ENCODE peak calls at places on chromosomes 7 and 10, in seven cellular contexts. S is activated T-helper 1 cell treated with anti-CD3 and anti-CD28 coated beads, Interleukin-12 subunit alpha, Interleukin-12 subunit beta, Interleukin-2, Interleukin-4 antibody, amounts not matched to agents 30 ng/mL and 10 ng/mL and 1 ng/mL, durations not matched to agents 14 hours and 24 hours and 36 hours; Z is HCT116; A is A673; U is GDM1; Q is CD4-positive, alpha-beta T cell; T is activated CD4-positive, alpha-beta T cell treated with anti-CD3 and anti-CD28 coated beads for 36 hours. P is an unnamed sample.

GRCh38 chr10:86668297-86669165 is at the start of gene LDB3:
- DNase-seq in Q (no peak), A (peak), T (no peak), S (no peak), U (no peak), Z (no peak), P (peak)

GRCh38 chr10:87625658-87626057 is 34.0 kb upstream of the PAPSS2 start:
- DNase-seq in S (no peak), U (no peak), A (no peak), Q (no peak), T (no peak), Z (no peak), P (no peak)

GRCh38 chr10:102642553-102643345 is 1.5 kb upstream of the TRIM8 start:
- DNase-seq in A (peak), U (no peak), T (peak), S (no peak), Z (peak), Q (peak), P (no peak)

GRCh38 chr7:29764227-29764626 is 42.1 kb upstream of the WIPF3 start:
- DNase-seq in A (peak), U (no peak), Z (no peak), S (no peak), T (peak), Q (no peak), P (no peak)

GRCh38 chr7:8938036-8938435 is 504.6 kb downstream of the NXPH1 start:
- DNase-seq in T (no peak), Z (no peak), A (no peak), U (no peak), S (no peak), Q (no peak), P (no peak)

GRCh38 chr10:95560288-95561199 is 627 bp downstream of the SORBS1 start:
- DNase-seq in T (peak), Z (no peak), S (peak), Q (peak), U (no peak), A (peak), P (peak)

GRCh38 chr10:45470098-45471012 is 96.3 kb downstream of the ALOX5 start:
- DNase-seq in Q (peak), Z (no peak), S (peak), A (no peak), T (peak), U (peak), P (no peak)

GRCh38 chr10:60964257-60965235 is 20.6 kb upstream of the RHOBTB1 start:
- DNase-seq in U (peak), Q (peak), Z (peak), S (peak), A (peak), T (peak), P (peak)

GRCh38 chr7:118467381-118467780 is 242.9 kb downstream of the ANKRD7 start:
- DNase-seq in Z (no peak), T (no peak), Q (no peak), S (no peak), U (no peak), A (no peak), P (no peak)

GRCh38 chr7:28190077-28190476 is 9.5 kb upstream of the JAZF1 start:
- DNase-seq in U (no peak), S (no peak), Z (no peak), T (no peak), A (no peak), Q (no peak), P (no peak)

GRCh38 chr10:124116771-124117510 is 23.5 kb upstream of the CHST15 start:
- DNase-seq in Q (no peak), A (no peak), U (no peak), T (no peak), S (no peak), Z (no peak), P (no peak)

GRCh38 chr7:113521468-113521867 is 397.3 kb downstream of the PPP1R3A start:
- DNase-seq in U (no peak), T (no peak), Z (no peak), Q (no peak), S (no peak), A (no peak), P (no peak)

GRCh38 chr7:87933953-87934698 is at the start of gene ADAM22:
- DNase-seq in T (peak), Z (peak), S (peak), U (peak), Q (peak), A (peak), P (peak)

GRCh38 chr7:83677180-83677866 is 28.4 kb upstream of the SEMA3E start:
- DNase-seq in A (peak), U (no peak), T (no peak), Z (peak), S (no peak), Q (no peak), P (peak)

GRCh38 chr10:12873172-12873571 is 128.3 kb downstream of the CCDC3 start:
- DNase-seq in T (no peak), S (no peak), A (no peak), Z (no peak), Q (no peak), U (no peak), P (no peak)

GRCh38 chr7:55019329-55019690 is 493 bp downstream of the EGFR start:
- DNase-seq in T (peak), U (no peak), A (no peak), S (no peak), Q (no peak), Z (no peak), P (peak)